ENCODE peak calls at places on chromosome 4, in four cellular contexts. W, F, Y and A are unnamed samples.

GRCh38 chr4:41318839-41319530 is 62.3 kb downstream of the UCHL1 start:
- DNase-seq in W (no peak), Y (peak), F (peak), A (peak)

GRCh38 chr4:144591401-144591800 is 54.6 kb upstream of the HHIP start:
- DNase-seq in W (no peak), F (peak), Y (no peak), A (peak)

GRCh38 chr4:120071192-120071795 is 4.6 kb upstream of the MAD2L1 start:
- DNase-seq in Y (peak), W (peak), F (peak), A (peak)

GRCh38 chr4:13267091-13267490 is 217.0 kb downstream of the RAB28 start:
- DNase-seq in F (no peak), W (no peak), Y (no peak), A (no peak)

GRCh38 chr4:14792702-14793227 is 209.5 kb upstream of the CPEB2 start:
- DNase-seq in Y (no peak), F (peak), W (no peak), A (peak)

GRCh38 chr4:40763228-40763716 is 13.5 kb downstream of the NSUN7 start:
- DNase-seq in W (peak), Y (no peak), F (peak), A (no peak)

GRCh38 chr4:130296448-130296847 is 1200.5 kb downstream of the C4orf33 start:
- DNase-seq in Y (no peak), F (no peak), W (no peak), A (no peak)

GRCh38 chr4:13264126-13264525 is 220.0 kb downstream of the RAB28 start:
- DNase-seq in W (no peak), Y (no peak), F (peak), A (no peak)

GRCh38 chr4:139943277-139943676 is 210.7 kb downstream of the MAML3 start:
- DNase-seq in Y (peak), W (no peak), F (no peak), A (no peak)

GRCh38 chr4:185742766-185743165 is 69.2 kb downstream of the SORBS2 start:
- DNase-seq in Y (no peak), W (peak), F (no peak), A (peak)

GRCh38 chr4:10171055-10171454 is 54.5 kb upstream of the WDR1 start:
- DNase-seq in F (no peak), Y (no peak), W (no peak), A (no peak)

GRCh38 chr4:99885063-99885664 is 9.1 kb downstream of the LAMTOR3 start:
- DNase-seq in W (peak), Y (peak), F (peak), A (peak)

GRCh38 chr4:151691639-151692442 is 69.0 kb downstream of the GATB start:
- DNase-seq in W (no peak), Y (no peak), F (no peak), A (no peak)

GRCh38 chr4:54082168-54082567 is 17.8 kb upstream of the CHIC2 start:
- DNase-seq in W (no peak), F (peak), Y (no peak), A (peak)

GRCh38 chr4:112075129-112075753 is 70.0 kb upstream of the FAM241A start:
- DNase-seq in F (peak), Y (peak), W (peak), A (peak)

GRCh38 chr4:23956601-23957364 is 66.9 kb upstream of the PPARGC1A start:
- DNase-seq in Y (no peak), W (no peak), F (peak), A (no peak)

GRCh38 chr4:107519057-107519456 is 201.0 kb downstream of the PAPSS1 start:
- DNase-seq in Y (peak), W (peak), F (peak), A (peak)

GRCh38 chr4:74640111-74640903 is 154.0 kb downstream of the BTC start:
- DNase-seq in F (peak), W (no peak), Y (no peak), A (peak)

GRCh38 chr4:35614120-35614519 is 630.2 kb downstream of the ARAP2 start:
- DNase-seq in F (no peak), W (no peak), Y (no peak), A (no peak)

GRCh38 chr4:41644288-41644914 is 104.1 kb downstream of the PHOX2B start:
- DNase-seq in W (no peak), F (peak), Y (peak), A (no peak)

GRCh38 chr4:141220655-141221605 is at the start of gene ZNF330:
- DNase-seq in F (peak), W (peak), Y (peak), A (peak)

GRCh38 chr4:96916731-96917130 is 1076.8 kb downstream of the PDHA2 start:
- DNase-seq in Y (peak), F (no peak), W (no peak), A (no peak)

GRCh38 chr4:13615162-13615561 is 12.4 kb downstream of the BOD1L1 start:
- DNase-seq in Y (no peak), W (peak), F (no peak), A (no peak)

GRCh38 chr4:19727141-19727540 is 524.6 kb upstream of the SLIT2 start:
- DNase-seq in F (no peak), Y (no peak), W (no peak), A (no peak)

GRCh38 chr4:19725130-19725529 is 526.6 kb upstream of the SLIT2 start:
- DNase-seq in F (no peak), W (no peak), Y (no peak), A (no peak)

GRCh38 chr4:19721587-19721986 is 530.1 kb upstream of the SLIT2 start:
- DNase-seq in Y (no peak), W (no peak), F (no peak), A (no peak)

GRCh38 chr4:19722404-19722803 is 529.3 kb upstream of the SLIT2 start:
- DNase-seq in Y (no peak), W (no peak), F (no peak), A (no peak)
- TF ChIP-seq CTCF in Y (no peak), W (no peak), F (no peak), A (no peak)

GRCh38 chr4:133839326-133839725 is 362.3 kb downstream of the PABPC4L start:
- DNase-seq in W (no peak), F (peak), Y (no peak), A (peak)
- TF ChIP-seq CTCF in W (no peak), F (peak), Y (peak), A (no peak)

DNA sequence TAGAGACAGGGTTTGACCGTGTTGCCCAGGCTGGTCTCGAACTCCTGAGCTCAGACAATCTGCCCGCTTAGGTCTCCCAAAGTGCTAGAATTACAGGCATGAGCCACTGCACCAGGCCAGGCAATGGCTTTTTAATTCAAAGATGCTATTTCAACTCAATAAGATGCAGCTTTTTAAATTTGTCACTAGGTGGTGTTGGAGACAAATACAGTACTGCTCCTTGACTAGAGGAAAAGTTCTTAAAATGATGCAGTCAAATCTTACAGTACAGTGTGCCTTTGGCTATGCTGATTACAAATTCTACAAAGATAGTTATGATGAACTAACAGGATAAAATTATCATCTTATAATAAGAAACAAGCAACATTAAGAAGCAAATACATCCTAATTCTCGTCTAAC is 441.1 kb downstream of the KCNIP4 start:
- DNase-seq in W (peak), F (peak), Y (peak), A (peak)
- TF ChIP-seq CTCF in W (peak), F (peak), Y (peak), A (peak)

GRCh38 chr4:62898115-62898514 is 1511.1 kb downstream of the TECRL start:
- DNase-seq in Y (peak), F (no peak), W (no peak), A (no peak)

GRCh38 chr4:62896721-62897120 is 1512.5 kb downstream of the TECRL start:
- DNase-seq in F (no peak), W (no peak), Y (no peak), A (no peak)

GRCh38 chr4:62899607-62900364 is 1509.5 kb downstream of the TECRL start:
- DNase-seq in W (no peak), Y (no peak), F (no peak), A (no peak)

DNA sequence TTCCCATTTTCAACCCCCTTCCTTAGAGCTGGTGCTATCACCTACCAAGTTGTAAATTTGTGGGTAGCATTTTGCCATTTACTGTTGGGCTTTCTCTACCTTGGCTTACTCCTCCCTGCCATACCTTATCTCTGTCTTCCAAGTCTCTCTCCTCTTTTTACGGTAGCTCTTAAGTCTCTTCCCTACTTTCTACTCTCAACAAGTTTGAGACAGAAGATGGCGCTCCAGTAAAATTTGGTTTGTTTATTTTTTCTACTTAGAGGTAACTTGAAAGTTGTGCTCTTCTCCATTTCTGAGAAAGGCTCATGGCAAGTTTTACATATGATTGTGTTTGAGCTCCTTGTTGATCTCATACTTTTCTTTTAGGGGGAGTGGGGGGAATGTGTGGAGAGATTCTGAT is 1508.1 kb downstream of the TECRL start:
- DNase-seq in F (no peak), W (no peak), Y (no peak), A (no peak)
- TF ChIP-seq CTCF in F (no peak), W (no peak), Y (peak), A (no peak)

GRCh38 chr4:59249110-59249509 is 1951.0 kb upstream of the ADGRL3 start:
- DNase-seq in W (no peak), Y (no peak), F (no peak), A (no peak)

GRCh38 chr4:59248313-59248712 is 1951.8 kb upstream of the ADGRL3 start:
- DNase-seq in Y (no peak), F (no peak), W (no peak), A (no peak)

GRCh38 chr4:59243038-59243437 is 1957.1 kb upstream of the ADGRL3 start:
- DNase-seq in F (no peak), W (no peak), Y (no peak), A (no peak)

GRCh38 chr4:59247032-59247431 is 1953.1 kb upstream of the ADGRL3 start:
- DNase-seq in W (peak), Y (no peak), F (no peak), A (peak)
- TF ChIP-seq CTCF in W (peak), Y (peak), F (no peak), A (peak)

DNA sequence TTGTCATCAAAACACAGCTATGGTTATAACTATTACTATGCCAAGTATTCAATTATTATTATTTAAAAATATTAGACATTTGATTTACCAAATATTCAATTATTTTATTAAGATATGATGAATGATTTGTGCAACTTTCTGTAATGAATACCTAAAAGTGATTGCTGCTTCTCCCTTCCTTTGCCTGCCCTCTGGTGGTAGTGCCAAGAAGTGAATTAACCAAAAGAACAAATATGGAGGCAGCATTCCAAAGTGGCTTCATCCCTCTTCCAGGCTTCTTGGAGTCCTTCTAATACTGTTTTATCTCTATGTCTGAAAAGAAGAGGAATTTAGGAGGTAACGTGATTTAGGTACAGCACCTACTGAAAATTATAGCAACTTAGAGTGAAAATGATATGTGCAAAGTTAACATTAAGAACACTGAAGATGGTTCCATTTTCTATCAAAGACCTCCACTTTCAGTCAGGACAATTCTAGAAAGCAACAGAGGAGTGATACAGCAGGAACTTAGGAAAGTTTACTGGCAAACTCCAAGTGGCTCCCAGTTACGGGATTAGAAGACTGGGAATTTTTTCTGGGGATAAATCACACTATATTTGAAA is 43.0 kb downstream of the ENPEP start:
- DNase-seq in F (peak), Y (peak), W (peak), A (peak)
- TF ChIP-seq CTCF in F (peak), Y (peak), W (peak), A (peak)

GRCh38 chr4:55447108-55447708 is 51.5 kb downstream of the TMEM165 start:
- DNase-seq in F (no peak), Y (no peak), W (no peak), A (no peak)

GRCh38 chr4:55445921-55446577 is 50.3 kb downstream of the TMEM165 start:
- DNase-seq in F (peak), W (no peak), Y (no peak), A (no peak)

GRCh38 chr4:55442541-55442940 is 46.8 kb downstream of the TMEM165 start:
- DNase-seq in W (no peak), F (no peak), Y (no peak), A (no peak)

GRCh38 chr4:55446578-55446922 is 50.8 kb downstream of the TMEM165 start:
- DNase-seq in F (peak), Y (no peak), W (no peak), A (no peak)

GRCh38 chr4:55444822-55445221 is 49.1 kb downstream of the TMEM165 start:
- DNase-seq in Y (no peak), W (no peak), F (peak), A (peak)
- TF ChIP-seq CTCF in Y (peak), W (no peak), F (peak), A (peak)

GRCh38 chr4:150217192-150217591 is 138.9 kb downstream of the DCLK2 start:
- DNase-seq in Y (no peak), W (no peak), F (peak), A (peak)
- TF ChIP-seq CTCF in Y (peak), W (no peak), F (peak), A (peak)

GRCh38 chr4:87219648-87220093 is 747 bp downstream of the KLHL8 start:
- DNase-seq in W (peak), Y (peak), F (peak), A (peak)
- TF ChIP-seq CTCF in W (peak), Y (peak), F (peak), A (peak)

GRCh38 chr4:101415962-101416361 is 68.6 kb upstream of the PPP3CA start:
- DNase-seq in Y (no peak), F (no peak), W (no peak), A (no peak)

GRCh38 chr4:101417046-101417445 is 69.7 kb upstream of the PPP3CA start:
- DNase-seq in Y (no peak), F (no peak), W (no peak), A (no peak)

GRCh38 chr4:101418055-101418454 is 70.7 kb upstream of the PPP3CA start:
- DNase-seq in F (peak), W (peak), Y (no peak), A (no peak)

GRCh38 chr4:101411926-101412325 is 64.6 kb upstream of the PPP3CA start:
- DNase-seq in Y (no peak), W (no peak), F (no peak), A (no peak)

GRCh38 chr4:101414496-101414895 is 67.2 kb upstream of the PPP3CA start:
- DNase-seq in W (no peak), Y (no peak), F (no peak), A (no peak)
- TF ChIP-seq CTCF in W (no peak), Y (no peak), F (no peak), A (no peak)